ENCODE peak calls at places on chromosomes 13 and 19, in five cellular contexts. R is neural progenitor cell, E is GM23338, Z is K562, Y is GM23248. O is an unnamed sample.

GRCh38 chr13:83716121-83716520 is 166.2 kb downstream of the SLITRK1 start:
- DNase-seq in R (no peak), Z (no peak), E (peak; percentile 3), Y (no peak), O (no peak)

GRCh38 chr13:65926750-65927171 is 1303.4 kb downstream of the PCDH9 start:
- DNase-seq in R (peak; percentile 60), Z (no peak), Y (no peak), E (peak; percentile 75), O (peak; percentile 12)

GRCh38 chr19:1945899-1946298 is 4.9 kb downstream of the CSNK1G2 start:
- DNase-seq in E (peak; percentile 93), R (peak; percentile 84), Y (peak; percentile 45), Z (peak; percentile 58), O (peak; percentile 45)

GRCh38 chr13:50130686-50131051 is 115.4 kb downstream of the KCNRG start:
- DNase-seq in E (peak; percentile 44), Y (peak; percentile 79), R (peak; percentile 69), Z (no peak), O (no peak)

GRCh38 chr13:19864018-19864338 is 529 bp upstream of the ZMYM5 start:
- DNase-seq in R (no peak), Y (peak; percentile 78), Z (peak; percentile 65), E (peak; percentile 54), O (no peak)

GRCh38 chr19:19504754-19505668 is 10.3 kb downstream of the TSSK6 start:
- DNase-seq in Z (no peak), E (no peak), Y (no peak), R (no peak), O (no peak)

GRCh38 chr19:42150353-42150752 is 18.1 kb upstream of the POU2F2 start:
- DNase-seq in Z (no peak), E (no peak), Y (no peak), R (no peak), O (no peak)

GRCh38 chr19:33217881-33218280 is 7.8 kb downstream of the SLC7A10 start:
- DNase-seq in R (peak; percentile 36), E (no peak), Z (no peak), Y (no peak), O (no peak)

GRCh38 chr19:42140125-42140754 is 8.0 kb upstream of the POU2F2 start:
- DNase-seq in Z (peak; percentile 62), E (peak; percentile 92), R (peak; percentile 90), Y (peak; percentile 86), O (peak; percentile 77)

GRCh38 chr19:19591133-19591825 is 27.2 kb downstream of the PBX4 start:
- DNase-seq in E (peak; percentile 51), Y (peak; percentile 98), R (peak; percentile 34), Z (no peak), O (no peak)

GRCh38 chr13:109180905-109181425 is 551.6 kb downstream of the MYO16 start:
- DNase-seq in E (peak; percentile 55), R (no peak), Y (peak; percentile 89), Z (no peak), O (no peak)

GRCh38 chr19:38394488-38394887 is 6.0 kb downstream of the SPRED3 start:
- DNase-seq in R (peak; percentile 86), Z (no peak), Y (peak; percentile 37), E (peak; percentile 99), O (no peak)

GRCh38 chr19:52959613-52960295 is 2.9 kb downstream of the ZNF816 start:
- DNase-seq in Y (no peak), R (no peak), E (no peak), Z (no peak), O (no peak)

GRCh38 chr19:11088508-11089253 is 582 bp upstream of the LDLR start:
- DNase-seq in R (no peak), Y (peak; percentile 35), Z (no peak), E (no peak), O (no peak)

GRCh38 chr13:94674609-94675348 is 37.6 kb downstream of the SOX21 start:
- DNase-seq in R (peak; percentile 89), E (peak; percentile 94), Y (peak; percentile 51), Z (peak; percentile 65), O (peak; percentile 62)

GRCh38 chr13:29497137-29497654 is 98.3 kb downstream of the SLC7A1 start:
- DNase-seq in E (no peak), Z (no peak), R (peak; percentile 55), Y (no peak), O (no peak)

GRCh38 chr19:31317542-31317941 is 31.7 kb downstream of the TSHZ3 start:
- DNase-seq in Z (no peak), R (no peak), Y (peak; percentile 38), E (peak; percentile 39), O (no peak)

GRCh38 chr13:104106705-104107393 is 1040.6 kb upstream of the SLC10A2 start:
- DNase-seq in Z (no peak), Y (no peak), R (no peak), E (peak; percentile 28), O (no peak)

GRCh38 chr13:94784066-94784465 is 71.7 kb upstream of the SOX21 start:
- DNase-seq in R (no peak), Y (peak; percentile 4), E (no peak), Z (no peak), O (no peak)

GRCh38 chr19:31139871-31140505 is 209.2 kb downstream of the TSHZ3 start:
- DNase-seq in Z (no peak), R (no peak), Y (peak; percentile 92), E (no peak), O (no peak)

GRCh38 chr19:53696951-53697350 is 65.2 kb downstream of the DPRX start:
- DNase-seq in Z (no peak), E (peak; percentile 74), Y (peak; percentile 4), R (peak; percentile 44), O (no peak)

GRCh38 chr19:18249834-18250233 is 23.6 kb upstream of the PDE4C start:
- DNase-seq in Y (no peak), R (no peak), Z (no peak), E (no peak), O (no peak)

GRCh38 chr13:42369071-42369795 is 97.3 kb downstream of the AKAP11 start:
- DNase-seq in E (no peak), R (no peak), Y (no peak), Z (no peak), O (no peak)

GRCh38 chr13:42367836-42368235 is 95.9 kb downstream of the AKAP11 start:
- DNase-seq in Y (no peak), R (no peak), Z (no peak), E (no peak), O (no peak)

GRCh38 chr13:42373048-42373812 is 101.3 kb downstream of the AKAP11 start:
- DNase-seq in Y (no peak), R (no peak), Z (no peak), E (no peak), O (no peak)

GRCh38 chr13:42375663-42376062 is 103.7 kb downstream of the AKAP11 start:
- DNase-seq in Y (no peak), E (no peak), R (no peak), Z (no peak), O (no peak)

DNA sequence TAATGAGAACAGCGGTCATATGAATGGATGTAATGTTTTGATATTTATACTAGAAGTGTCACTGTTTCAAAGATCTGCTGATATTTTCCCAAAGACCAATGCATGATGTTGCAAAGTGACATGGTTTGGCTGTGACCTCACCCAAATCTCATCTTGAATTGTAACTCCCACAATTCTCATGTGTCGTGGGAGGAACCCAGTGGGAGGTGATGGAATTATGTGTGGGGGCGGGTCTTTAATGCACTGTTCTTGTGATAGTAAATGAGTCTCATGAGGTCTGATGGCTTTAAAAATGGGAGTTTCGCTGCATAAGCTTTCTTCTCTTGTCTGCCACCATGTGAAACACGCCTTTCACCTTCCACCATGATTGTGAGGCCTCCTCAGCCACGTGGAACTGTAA is 98.3 kb downstream of the AKAP11 start:
- DNase-seq in Z (no peak), E (no peak), Y (no peak), R (no peak), O (no peak)
- TF ChIP-seq EZH2 in Z (no peak), E (no peak), Y (no peak), R (no peak), O (no peak)

DNA sequence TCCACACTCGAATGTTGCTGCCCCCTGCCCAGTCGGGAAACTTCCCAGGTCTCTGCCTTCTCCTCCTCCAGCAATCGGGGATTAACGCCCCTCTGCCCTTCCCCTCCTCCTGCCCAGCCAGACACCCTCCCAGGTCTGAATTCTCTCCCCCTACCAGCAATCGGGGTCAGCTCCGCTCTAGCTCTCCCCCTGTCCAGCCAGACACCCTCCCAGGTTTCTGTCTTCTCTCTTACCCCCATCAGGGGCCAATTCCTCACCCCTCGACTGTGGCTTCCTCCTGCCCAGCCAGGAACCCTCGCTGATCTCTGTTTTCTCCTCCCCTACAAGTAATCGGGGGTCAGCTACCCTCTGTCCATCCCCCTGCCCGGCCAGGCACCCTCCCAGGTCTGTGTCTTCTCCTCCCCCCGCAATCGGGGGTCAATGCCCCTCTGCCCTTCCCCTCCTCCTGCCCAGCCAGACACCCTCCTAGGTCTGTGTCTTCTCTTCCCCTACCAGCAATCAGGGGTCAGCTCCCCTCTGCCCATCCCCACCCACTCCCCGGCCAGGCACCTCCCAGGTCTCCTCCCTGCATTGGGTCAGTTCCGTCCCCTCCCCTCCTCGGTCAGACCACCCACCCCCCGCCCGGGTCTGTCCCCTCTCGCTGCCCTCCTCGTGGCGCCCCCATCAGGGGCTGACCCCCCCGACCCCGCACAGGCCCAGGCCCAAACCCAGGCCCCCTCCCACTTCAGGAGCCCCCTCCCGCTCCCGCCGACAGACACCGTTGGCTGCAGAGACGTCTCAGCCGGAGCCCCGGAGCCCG is 668 bp downstream of the ZFR2 start:
- DNase-seq in Z (no peak), Y (no peak), R (peak; percentile 61), E (peak; percentile 55), O (no peak)
- TF ChIP-seq EZH2 in Z (no peak), Y (no peak), R (no peak), E (no peak), O (no peak)

DNA sequence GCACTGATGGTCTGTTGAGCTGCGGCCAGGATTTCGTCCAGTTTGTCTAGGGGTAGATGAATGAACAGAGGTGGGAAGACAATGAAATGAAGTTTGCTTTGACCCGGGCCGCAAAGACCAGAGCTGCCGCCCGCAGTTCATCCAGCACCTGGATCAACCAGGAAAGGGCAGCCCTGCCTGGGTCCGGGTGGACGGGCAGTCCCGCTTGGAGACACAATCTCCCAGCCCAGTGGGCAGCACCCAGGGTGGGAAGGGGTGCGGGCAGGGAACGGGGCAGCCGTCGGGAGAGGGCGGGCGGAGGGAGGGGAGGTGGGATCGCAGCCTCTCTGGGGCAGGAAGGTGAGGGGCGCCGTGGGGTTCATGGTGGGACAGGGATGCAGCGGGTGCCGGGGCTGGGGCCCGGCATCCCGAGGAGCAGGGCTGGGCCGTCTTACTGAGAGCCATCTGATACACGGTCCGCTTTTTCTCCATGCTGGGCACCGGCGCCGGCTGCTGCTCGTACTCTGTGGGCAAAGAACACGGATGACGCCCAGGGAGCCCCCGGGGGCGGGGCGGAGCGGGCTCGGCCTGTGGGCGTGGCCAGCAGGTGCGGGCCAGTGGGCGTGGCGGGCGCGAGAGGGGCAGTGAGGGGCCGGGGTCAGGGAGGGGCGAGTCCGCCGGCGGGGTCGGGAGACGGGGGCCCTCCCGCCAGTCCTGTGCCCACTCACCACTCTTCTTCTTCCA is 33.1 kb downstream of the SHANK1 start:
- DNase-seq in Y (no peak), E (peak; percentile 59), Z (peak; percentile 79), R (no peak), O (no peak)
- TF ChIP-seq EZH2 in Y (no peak), E (no peak), Z (no peak), R (peak; percentile 55), O (no peak)

DNA sequence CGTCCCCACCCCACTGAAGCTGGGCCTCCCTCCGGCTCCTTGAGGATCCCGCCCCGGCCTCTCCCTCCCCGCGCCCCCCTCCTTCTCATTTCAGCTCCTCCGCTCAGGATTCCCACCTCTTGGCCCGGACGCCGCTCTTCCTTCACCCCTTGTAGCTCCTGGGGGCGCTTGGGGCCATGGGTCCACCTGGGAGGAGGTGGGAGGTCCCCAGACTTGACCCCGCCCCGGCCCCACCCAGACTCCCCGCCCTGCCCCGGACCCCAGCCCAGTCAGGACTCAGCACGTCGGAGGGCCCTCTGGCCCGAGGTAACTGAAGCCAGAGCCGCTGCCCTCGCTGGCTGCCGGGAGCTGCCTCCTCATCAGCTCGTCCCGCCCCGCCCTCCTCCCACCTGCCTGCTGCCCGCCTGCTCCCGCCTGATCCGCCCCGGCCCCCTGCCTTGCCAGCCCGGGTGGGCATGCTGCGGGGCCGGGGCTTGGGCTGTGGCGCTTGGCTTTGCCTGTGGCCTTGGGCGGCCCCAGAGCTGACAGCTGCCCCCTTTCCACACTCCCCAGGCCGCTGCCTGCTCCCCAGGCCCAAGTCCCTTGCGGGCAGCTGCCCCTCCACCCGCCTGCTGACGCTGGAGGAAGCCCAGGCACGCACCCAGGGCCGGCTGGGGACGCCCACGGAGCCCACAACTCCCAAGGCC is 9.2 kb downstream of the ARHGAP33 start:
- DNase-seq in R (peak; percentile 87), Y (no peak), E (peak; percentile 95), Z (no peak), O (no peak)
- TF ChIP-seq EZH2 in R (no peak), Y (no peak), E (no peak), Z (no peak), O (no peak)

O was measured in DND-41.